ENCODE peak calls at places on chromosomes 12 and 14, in six cellular contexts. W is astrocyte of the spinal cord, J is WERI-Rb-1, F is astrocyte, H is activated B cell treated with CpG ODN at 0.5 μM for 24 hours, X is MCF 10A. I is an unnamed sample.

GRCh38 chr12:106080111-106080732 is 58.5 kb downstream of the NUAK1 start:
- DNase-seq in X (no peak), J (no peak), F (peak; percentile 94), W (peak; percentile 75), H (no peak), I (no peak)

GRCh38 chr14:92783813-92784431 is 10.2 kb upstream of the GOLGA5 start:
- DNase-seq in W (peak; percentile 80), F (peak; percentile 51), X (peak; percentile 64), H (no peak), J (peak; percentile 55), I (no peak)

GRCh38 chr14:23727566-23728335 is 91.6 kb downstream of the DHRS2 start:
- DNase-seq in F (peak; percentile 8), H (no peak), X (peak; percentile 51), W (peak; percentile 24), J (peak; percentile 40), I (no peak)

GRCh38 chr12:29743072-29743471 is 40.7 kb downstream of the TMTC1 start:
- DNase-seq in W (no peak), J (no peak), H (no peak), F (no peak), X (peak; percentile 95), I (no peak)

GRCh38 chr12:7221486-7221885 is 32.0 kb downstream of the PEX5 start:
- DNase-seq in H (no peak), X (no peak), W (no peak), J (no peak), F (no peak), I (no peak)

GRCh38 chr12:69502342-69503081 is 32.3 kb downstream of the FRS2 start:
- DNase-seq in H (no peak), X (peak; percentile 61), W (peak; percentile 61), J (no peak), F (peak; percentile 88), I (no peak)

GRCh38 chr12:62900686-62901272 is 34.2 kb downstream of the PPM1H start:
- DNase-seq in X (peak; percentile 9), W (peak; percentile 11), H (no peak), J (no peak), F (no peak), I (no peak)

GRCh38 chr14:31843361-31844091 is 233.6 kb upstream of the ARHGAP5 start:
- DNase-seq in J (no peak), X (peak; percentile 9), H (no peak), W (peak; percentile 8), F (peak; percentile 19), I (no peak)

GRCh38 chr14:35365130-35366047 is 39.2 kb downstream of the NFKBIA start:
- DNase-seq in W (peak; percentile 82), H (no peak), X (peak; percentile 82), F (peak; percentile 89), J (no peak), I (no peak)

GRCh38 chr12:116376354-116377193 is 99.1 kb upstream of the MED13L start:
- DNase-seq in J (no peak), W (peak; percentile 56), X (peak; percentile 85), F (peak; percentile 79), H (no peak), I (no peak)

GRCh38 chr12:132100306-132101065 is 43.6 kb downstream of the DDX51 start:
- DNase-seq in W (no peak), X (no peak), F (no peak), J (no peak), H (no peak), I (no peak)

GRCh38 chr14:70707138-70708038 is 65.7 kb downstream of the TTC9 start:
- DNase-seq in H (no peak), X (peak; percentile 69), J (no peak), W (peak; percentile 85), F (peak; percentile 84), I (no peak)

GRCh38 chr14:59254911-59255545 is 66.6 kb downstream of the DAAM1 start:
- DNase-seq in W (peak; percentile 20), H (no peak), J (no peak), F (peak; percentile 71), X (peak; percentile 27), I (no peak)

GRCh38 chr14:88326352-88327103 is 3.5 kb upstream of the KCNK10 start:
- DNase-seq in J (no peak), X (no peak), W (no peak), H (no peak), F (no peak), I (no peak)

GRCh38 chr12:127516467-127516866 is 750.5 kb upstream of the TMEM132C start:
- DNase-seq in H (no peak), F (peak; percentile 53), W (no peak), J (no peak), X (no peak), I (no peak)

GRCh38 chr12:52965337-52965731 is 16.4 kb downstream of the KRT18 start:
- DNase-seq in X (no peak), W (no peak), J (no peak), H (no peak), F (no peak), I (no peak)

GRCh38 chr12:109818900-109819500 is 14.2 kb downstream of the TRPV4 start:
- DNase-seq in X (peak; percentile 93), H (no peak), F (peak; percentile 8), J (no peak), W (no peak), I (no peak)

GRCh38 chr14:30799933-30800332 is 74.4 kb upstream of the COCH start:
- DNase-seq in X (no peak), H (no peak), F (no peak), J (no peak), W (no peak), I (no peak)

GRCh38 chr14:33376510-33376909 is 437.8 kb downstream of the NPAS3 start:
- DNase-seq in W (no peak), J (no peak), H (no peak), F (no peak), X (peak; percentile 2), I (no peak)

GRCh38 chr14:24283796-24284460 is 12.5 kb upstream of the RABGGTA start:
- DNase-seq in F (no peak), W (no peak), H (no peak), X (no peak), J (peak; percentile 36), I (no peak)

GRCh38 chr12:34287986-34288962 is 266.0 kb downstream of the ALG10 start:
- DNase-seq in J (no peak), X (no peak), H (peak; percentile 4), W (no peak), F (no peak), I (peak; percentile 9)

GRCh38 chr12:47807338-47807737 is 12.4 kb downstream of the HDAC7 start:
- DNase-seq in F (no peak), W (no peak), J (no peak), X (no peak), H (no peak), I (no peak)

GRCh38 chr14:32606297-32606696 is 277.2 kb downstream of the AKAP6 start:
- DNase-seq in J (no peak), X (no peak), W (no peak), H (no peak), F (no peak), I (no peak)

DNA sequence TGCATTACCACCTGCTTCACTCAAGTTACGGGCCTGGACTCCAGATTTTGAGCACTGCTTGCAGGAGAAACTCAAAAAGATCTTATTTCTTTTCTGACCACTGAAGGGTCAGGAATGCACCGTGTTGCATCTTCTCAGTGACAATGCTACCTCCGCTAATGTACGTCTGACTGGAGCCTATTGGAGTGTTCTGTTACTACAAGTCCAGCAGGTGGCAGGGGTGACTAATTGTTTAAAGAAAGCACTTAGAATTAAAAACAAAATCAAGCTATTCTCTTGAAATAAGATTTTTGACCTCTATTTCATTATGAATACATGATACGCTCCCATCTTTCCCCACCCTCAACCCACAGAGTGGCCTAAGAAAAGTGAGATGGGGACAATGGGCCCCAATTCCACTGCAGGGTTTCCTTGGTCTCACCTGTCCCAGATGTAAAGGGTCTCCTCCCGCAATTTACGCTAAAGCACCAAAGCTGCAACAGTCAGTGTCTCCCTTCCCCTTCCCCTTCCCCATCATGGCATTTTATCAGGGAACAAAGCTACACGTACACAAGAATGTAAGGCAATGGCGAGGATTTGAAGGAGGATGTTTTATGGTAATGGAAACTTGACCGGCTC is 2.2 kb downstream of the TBPL2 start:
- DNase-seq in J (peak; percentile 33), F (peak; percentile 38), X (peak; percentile 68), W (peak; percentile 71), H (no peak), I (no peak)
- TF ChIP-seq CTCF in J (peak; percentile 42), F (peak; percentile 54), X (peak; percentile 63), W (peak; percentile 58), H (no peak), I (peak; percentile 61)

DNA sequence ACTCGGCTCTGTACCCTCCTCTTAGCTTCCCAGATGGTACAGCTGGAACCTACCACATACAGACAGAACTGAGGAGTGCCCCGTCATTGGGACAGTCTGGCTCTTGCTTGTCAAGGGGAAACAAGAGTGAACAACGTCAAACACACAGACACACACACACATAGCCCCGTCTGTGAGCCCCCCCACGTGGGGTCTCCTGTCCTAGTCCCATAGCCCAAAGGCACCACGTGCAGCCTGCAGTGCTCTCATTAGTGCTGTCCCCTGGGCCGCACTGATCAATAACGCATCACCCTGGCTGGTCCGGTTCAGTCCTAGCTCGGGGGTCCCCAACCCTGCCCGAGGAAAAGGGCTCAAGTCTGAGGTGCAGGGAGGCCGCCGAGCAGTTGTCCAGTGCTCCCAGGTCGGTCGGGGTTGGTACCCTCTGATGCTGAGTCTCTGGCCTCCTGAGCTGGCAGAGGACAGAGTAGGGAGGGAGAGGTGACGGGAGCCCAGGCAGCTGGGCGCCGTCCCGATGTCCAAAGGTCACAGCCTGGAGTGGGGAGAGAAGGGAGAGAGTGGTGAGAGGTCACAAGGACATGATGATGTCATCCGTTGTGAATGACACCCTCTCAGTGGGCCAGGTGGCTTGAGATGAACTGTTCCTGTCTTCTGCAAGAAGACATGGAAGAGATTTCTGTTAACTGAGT is 105.4 kb upstream of the NOS1 start:
- DNase-seq in X (no peak), H (no peak), J (no peak), F (no peak), W (no peak), I (no peak)
- TF ChIP-seq CTCF in X (no peak), H (no peak), J (no peak), F (no peak), W (no peak), I (no peak)

DNA sequence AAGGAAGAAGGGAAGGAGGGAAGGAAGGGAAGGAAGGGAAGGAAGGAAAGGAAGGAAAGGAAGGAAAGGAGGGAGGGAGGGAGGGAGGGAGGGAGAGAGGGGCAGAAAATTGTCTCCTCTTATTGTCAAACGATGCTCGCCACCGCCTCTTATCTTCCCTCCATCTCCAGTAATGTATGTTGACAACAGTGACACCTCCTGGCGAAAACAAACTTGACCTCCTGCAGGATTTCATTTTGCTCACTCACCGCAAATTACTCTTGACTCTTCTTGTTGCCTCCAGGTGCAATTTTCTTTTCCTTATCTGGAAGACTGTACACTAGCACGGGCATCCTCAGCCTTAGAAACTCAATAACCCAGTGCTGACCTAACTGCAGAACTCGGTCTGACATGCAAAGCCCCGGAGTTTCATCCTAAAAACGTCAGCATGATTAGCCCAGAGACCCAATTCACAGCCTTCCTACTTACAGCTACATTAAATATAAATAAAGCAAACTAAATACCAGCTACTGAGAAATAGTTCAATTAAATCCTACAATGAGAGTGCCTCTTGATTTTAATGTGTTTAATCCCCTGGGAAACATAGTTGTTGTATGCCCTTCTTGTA is 512.4 kb upstream of the TMPO start:
- DNase-seq in H (no peak), F (peak; percentile 1), J (peak; percentile 70), X (peak; percentile 59), W (peak; percentile 47), I (no peak)
- TF ChIP-seq CTCF in H (no peak), F (peak; percentile 41), J (peak; percentile 64), X (peak; percentile 52), W (peak; percentile 56), I (peak; percentile 58)

DNA sequence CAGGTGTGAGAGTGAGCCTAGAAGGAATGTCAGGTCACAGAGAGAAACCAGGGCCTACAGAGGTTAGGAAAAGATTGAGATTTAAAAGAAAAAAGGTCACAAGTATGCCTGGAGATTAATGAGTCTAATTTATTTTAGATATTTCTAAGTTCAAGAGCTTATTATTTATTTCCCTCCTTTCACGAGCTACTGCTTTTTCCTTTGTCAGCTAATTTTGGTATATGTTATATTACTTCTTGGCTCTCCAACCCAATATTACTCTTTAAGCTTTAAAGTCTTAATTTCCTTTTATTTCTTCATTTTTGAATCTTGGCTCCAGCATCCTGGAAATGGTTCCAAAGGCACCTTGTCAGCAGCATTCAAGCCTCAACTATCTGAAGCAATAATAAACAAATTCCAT is 109.5 kb upstream of the MIS18BP1 start:
- DNase-seq in H (no peak), J (no peak), W (no peak), X (no peak), F (no peak), I (no peak)
- TF ChIP-seq CTCF in H (no peak), J (no peak), W (no peak), X (no peak), F (no peak), I (no peak)

I was measured in progenitor cell of endocrine pancreas.